ENCODE peak calls at places on chromosomes 1 and 21, in six cellular contexts. B, D, F, J, V and L are unnamed samples.

GRCh38 chr1:156926175-156926574 is 5.7 kb downstream of the LRRC71 start:
- DNase-seq in V (no peak), B (peak), J (peak), D (no peak), F (peak), L (peak)

GRCh38 chr1:160879056-160879455 is 5.9 kb downstream of the ITLN1 start:
- DNase-seq in V (no peak), J (no peak), B (no peak), D (no peak), F (no peak), L (no peak)

GRCh38 chr21:31731112-31731801 is 661 bp downstream of the SCAF4 start:
- DNase-seq in V (no peak), F (no peak), D (peak), J (peak), B (peak), L (peak)

GRCh38 chr1:184739796-184740195 is 14.9 kb downstream of the EDEM3 start:
- DNase-seq in B (no peak), F (no peak), J (no peak), V (no peak), D (no peak), L (no peak)

GRCh38 chr21:46002841-46003574 is 21.4 kb downstream of the COL6A1 start:
- DNase-seq in F (no peak), V (peak), B (peak), J (no peak), D (no peak), L (no peak)

GRCh38 chr21:25456672-25457071 is 150.6 kb downstream of the MRPL39 start:
- DNase-seq in V (no peak), B (no peak), F (peak), D (no peak), J (peak), L (no peak)

GRCh38 chr1:203331224-203331623 is 19.7 kb downstream of the FMOD start:
- DNase-seq in F (no peak), D (no peak), J (no peak), V (no peak), B (no peak), L (no peak)

GRCh38 chr1:117416546-117417117 is 49.4 kb downstream of the MAN1A2 start:
- DNase-seq in V (no peak), B (no peak), F (no peak), J (no peak), D (no peak), L (no peak)

GRCh38 chr1:200153277-200154055 is 126.0 kb downstream of the NR5A2 start:
- DNase-seq in B (no peak), J (peak), F (no peak), V (no peak), D (no peak), L (no peak)